ENCODE peak calls at places on chromosomes 11 and 22, in six cellular contexts. M is LoVo; R is GM19239; H is activated CD4-positive, alpha-beta T cell treated with anti-CD3 and anti-CD28 coated beads for 48 hours; B is NCI-H1092; A is stimulated activated CD4-positive, alpha-beta T cell treated with anti-CD3 and anti-CD28 coated beads, Interleukin-4, amount 100 ng/mL, for 1 hour. O is an unnamed sample.

GRCh38 chr11:57482782-57483569 is 22.6 kb downstream of the RTN4RL2 start:
- DNase-seq in M (no peak), R (no peak), H (peak; percentile 79), B (peak; percentile 47), A (peak; percentile 80), O (no peak)

GRCh38 chr11:114072978-114073377 is 13.5 kb downstream of the ZBTB16 start:
- DNase-seq in M (no peak), R (no peak), H (no peak), B (no peak), A (no peak), O (no peak)

GRCh38 chr11:6210274-6210955 is 5.1 kb downstream of the C11orf42 start:
- DNase-seq in M (no peak), R (no peak), H (no peak), B (no peak), A (no peak), O (no peak)

GRCh38 chr11:59756845-59757244 is 1.7 kb downstream of the STX3 start:
- DNase-seq in M (peak; percentile 72), R (no peak), H (no peak), B (no peak), A (no peak), O (peak; percentile 61)

GRCh38 chr11:118406599-118407166 is 5.3 kb downstream of the ATP5MG start:
- DNase-seq in M (no peak), R (no peak), H (no peak), B (peak; percentile 75), A (no peak), O (no peak)

GRCh38 chr22:19038728-19039447 is 83.3 kb downstream of the DGCR2 start:
- DNase-seq in M (no peak), R (no peak), H (no peak), B (no peak), A (no peak), O (no peak)

GRCh38 chr22:45036154-45036553 is 26.3 kb upstream of the PHF21B start:
- DNase-seq in M (no peak), R (no peak), H (no peak), B (no peak), A (no peak), O (no peak)

GRCh38 chr11:70734379-70734778 is 336.1 kb downstream of the CTTN start:
- DNase-seq in M (no peak), R (no peak), H (no peak), B (no peak), A (no peak), O (no peak)

GRCh38 chr11:104735013-104735412 is 163.2 kb downstream of the CASP12 start:
- DNase-seq in M (no peak), R (no peak), H (no peak), B (no peak), A (no peak), O (no peak)

GRCh38 chr11:73663604-73664495 is 17.5 kb downstream of the PLEKHB1 start:
- DNase-seq in M (no peak), R (no peak), H (no peak), B (no peak), A (no peak), O (no peak)

GRCh38 chr11:72229925-72230763 is 5.6 kb downstream of the INPPL1 start:
- DNase-seq in M (no peak), R (no peak), H (no peak), B (no peak), A (no peak), O (no peak)

GRCh38 chr11:122306776-122307479 is 190.9 kb upstream of the BLID start:
- DNase-seq in M (no peak), R (no peak), H (no peak), B (no peak), A (no peak), O (no peak)

GRCh38 chr11:62105611-62106245 is 18.1 kb upstream of the INCENP start:
- DNase-seq in M (no peak), R (no peak), H (no peak), B (no peak), A (no peak), O (no peak)

GRCh38 chr11:115459563-115459962 is 44.7 kb downstream of the CADM1 start:
- DNase-seq in M (no peak), R (no peak), H (no peak), B (no peak), A (no peak), O (no peak)

GRCh38 chr11:55714982-55715888 is 53.2 kb downstream of the OR4C6 start:
- DNase-seq in M (no peak), R (no peak), H (peak; percentile 9), B (no peak), A (no peak), O (no peak)